ENCODE peak calls at places on chromosomes 4 and X, in five cellular contexts. H is ascending aorta, D is stomach, U is suprapubic skin, B is breast epithelium. M is an unnamed sample.

GRCh38 chr4:84394386-84394785 is 104.7 kb downstream of the NKX6-1 start:
- DNase-seq in U (no peak), B (no peak), D (no peak), H (no peak), M (no peak)

GRCh38 chrX:24396236-24396929 is 35.9 kb downstream of the SUPT20HL1 start:
- DNase-seq in D (no peak), U (no peak), H (no peak), B (no peak), M (no peak)

GRCh38 chrX:5388087-5388486 is 840.6 kb downstream of the NLGN4X start:
- DNase-seq in U (no peak), B (no peak), H (no peak), D (no peak), M (no peak)

GRCh38 chr4:37794046-37794445 is 32.4 kb upstream of the PGM2 start:
- DNase-seq in H (no peak), B (no peak), D (no peak), U (no peak), M (no peak)

GRCh38 chr4:140790765-140791164 is 34.6 kb upstream of the TBC1D9 start:
- DNase-seq in U (no peak), H (peak), B (no peak), D (no peak), M (no peak)

GRCh38 chr4:128844931-128845330 is 35.4 kb downstream of the JADE1 start:
- DNase-seq in U (no peak), D (peak), B (no peak), H (no peak), M (no peak)

GRCh38 chr4:6475492-6476020 is 3.1 kb upstream of the PPP2R2C start:
- DNase-seq in B (peak), D (no peak), H (peak), U (peak), M (no peak)

GRCh38 chrX:45571453-45571852 is 370.8 kb upstream of the DIPK2B start:
- DNase-seq in U (no peak), D (no peak), B (no peak), H (no peak), M (no peak)

GRCh38 chr4:122603156-122603574 is 17.7 kb downstream of the IL21 start:
- DNase-seq in U (no peak), D (no peak), B (no peak), H (no peak), M (no peak)

GRCh38 chr4:186719925-186720694 is 3.5 kb downstream of the FAT1 start:
- DNase-seq in U (no peak), H (no peak), B (no peak), D (no peak), M (peak)

GRCh38 chr4:152021788-152022438 is 261.1 kb upstream of the GATB start:
- DNase-seq in D (no peak), H (no peak), U (no peak), B (no peak), M (no peak)

GRCh38 chr4:147334478-147334877 is 146.4 kb upstream of the EDNRA start:
- DNase-seq in B (no peak), H (no peak), D (no peak), U (no peak), M (no peak)

GRCh38 chr4:107212565-107212964 is 176.5 kb upstream of the DKK2 start:
- DNase-seq in U (no peak), H (no peak), D (no peak), B (no peak), M (no peak)

GRCh38 chr4:167020410-167020809 is 213.9 kb downstream of the SPOCK3 start:
- DNase-seq in H (no peak), D (no peak), B (no peak), U (no peak), M (no peak)
- TF ChIP-seq CTCF in H (no peak), D (no peak), B (no peak), U (no peak), M (peak)

GRCh38 chrX:150547511-150548115 is 20.8 kb upstream of the MTM1 start:
- DNase-seq in U (peak), H (peak), D (peak), B (peak), M (peak)
- H3K4me3 ChIP-seq in U (peak), H (peak), D (peak), B (peak), M (peak)

DNA sequence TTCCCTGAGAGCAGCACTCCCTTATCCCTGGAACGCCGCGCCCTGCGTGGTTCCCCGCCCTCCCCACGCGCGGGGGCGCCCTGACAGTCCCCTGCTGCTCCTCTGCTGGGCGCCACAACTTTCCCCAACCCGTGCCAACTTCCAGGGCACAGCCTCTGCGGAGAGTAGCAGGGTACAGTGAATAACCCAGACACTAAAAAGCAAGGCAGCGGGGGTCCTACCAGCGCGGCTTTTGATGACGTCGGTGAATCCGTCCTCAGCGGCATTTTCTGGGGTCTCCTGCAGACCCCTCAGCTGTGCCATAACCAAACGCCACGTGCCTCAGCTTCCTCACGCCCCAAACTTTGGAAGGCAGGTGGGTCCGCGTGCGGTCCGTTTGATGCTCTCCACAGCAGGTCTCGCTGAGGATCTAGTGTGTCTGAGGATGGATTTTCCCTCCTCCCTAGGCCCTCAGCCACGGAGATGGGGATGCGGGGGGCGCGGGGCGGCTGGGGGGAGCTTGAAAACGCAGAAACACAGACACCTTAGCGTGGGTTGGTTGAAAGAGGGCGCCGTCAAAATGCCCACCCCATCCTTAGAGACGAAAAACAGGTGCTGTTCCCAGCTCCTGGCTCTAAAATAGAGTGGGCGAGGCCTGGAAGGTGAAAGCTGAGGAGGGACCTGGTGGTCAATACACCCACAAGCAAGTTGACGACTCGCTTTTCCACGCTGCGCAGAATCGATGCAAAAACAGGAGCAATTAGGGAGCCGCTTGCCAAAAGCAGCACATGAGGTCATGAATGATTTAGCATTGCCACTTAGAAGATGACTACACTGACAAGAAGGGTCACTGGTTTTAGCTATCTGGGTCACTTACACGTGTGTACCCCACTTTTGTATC is 405.6 kb downstream of the FAM47A start:
- DNase-seq in U (peak), H (no peak), B (no peak), D (no peak), M (no peak)
- TF ChIP-seq CTCF in U (no peak), H (no peak), B (no peak), D (no peak), M (no peak)

DNA sequence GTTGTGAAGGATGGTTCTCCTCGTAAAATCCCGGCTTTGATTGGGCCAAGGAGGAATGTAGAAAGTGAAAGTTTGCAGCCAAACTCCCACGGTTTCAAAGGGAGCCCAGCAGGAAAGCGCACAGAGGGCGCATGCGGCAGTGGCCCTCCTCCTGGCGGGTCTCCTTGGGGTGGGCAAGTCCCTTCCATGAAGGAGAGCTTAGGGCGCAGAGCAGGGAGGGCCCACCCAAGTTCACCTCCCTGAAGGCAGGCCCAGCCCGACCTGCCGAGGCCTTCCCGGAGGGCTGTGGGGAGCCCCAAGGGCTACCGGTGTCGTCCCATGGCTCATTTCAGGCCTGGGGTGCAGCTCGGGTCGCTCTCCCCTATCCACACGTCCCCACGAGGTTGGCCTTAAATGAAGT is 2.0 kb downstream of the PDZD4 start:
- DNase-seq in H (no peak), B (no peak), U (no peak), D (no peak), M (no peak)
- H3K4me3 ChIP-seq in H (peak), B (no peak), U (peak), D (peak), M (no peak)

GRCh38 chrX:10254746-10255145 is 98.0 kb downstream of the CLCN4 start:
- DNase-seq in U (no peak), B (no peak), H (no peak), D (no peak), M (no peak)
- TF ChIP-seq CTCF in U (no peak), B (peak), H (no peak), D (no peak), M (no peak)

GRCh38 chr4:173014836-173015235 is 153.8 kb upstream of the GALNT7 start:
- DNase-seq in U (no peak), B (no peak), H (no peak), D (no peak), M (no peak)

GRCh38 chr4:173018446-173018845 is 150.2 kb upstream of the GALNT7 start:
- DNase-seq in B (no peak), H (no peak), U (no peak), D (no peak), M (no peak)

GRCh38 chr4:173013232-173013932 is 155.2 kb upstream of the GALNT7 start:
- DNase-seq in U (no peak), D (peak), H (peak), B (no peak), M (peak)

GRCh38 chr4:173014113-173014558 is 154.5 kb upstream of the GALNT7 start:
- DNase-seq in H (no peak), D (no peak), U (no peak), B (no peak), M (no peak)

GRCh38 chr4:173017802-173018201 is 150.8 kb upstream of the GALNT7 start:
- DNase-seq in B (no peak), U (no peak), H (no peak), D (no peak), M (no peak)
- H3K4me3 ChIP-seq in B (no peak), U (no peak), H (no peak), D (no peak), M (no peak)

M was measured in Caco-2.